ENCODE peak calls at places on chromosomes 7 and 10, in five cellular contexts. Z is posterior vena cava; P is T-helper 17 cell; B is GM18507; E is CD4-positive, alpha-beta T cell. L is an unnamed sample.
A peak's percentile ranks its signal among the peaks of the same experiment; 100 is the strongest.

GRCh38 chr10:60388709-60389241 is 900 bp downstream of the ANK3 start:
- DNase-seq in Z (no peak), P (no peak), B (no peak), E (no peak), L (no peak)

GRCh38 chr7:69826283-69826682 is 228.0 kb downstream of the AUTS2 start:
- DNase-seq in Z (no peak), P (no peak), B (no peak), E (no peak), L (no peak)

GRCh38 chr7:106717997-106718871 is 57.3 kb upstream of the CCDC71L start:
- DNase-seq in Z (no peak), P (no peak), B (no peak), E (peak; percentile 30), L (no peak)

GRCh38 chr7:16638282-16639265 is 7.0 kb downstream of the ANKMY2 start:
- DNase-seq in Z (no peak), P (no peak), B (no peak), E (no peak), L (no peak)

GRCh38 chr7:34156336-34156735 is 251.0 kb downstream of the BMPER start:
- DNase-seq in Z (no peak), P (no peak), B (no peak), E (no peak), L (no peak)

GRCh38 chr7:100091411-100092181 is 2.8 kb downstream of the COPS6 start:
- DNase-seq in Z (no peak), P (no peak), B (no peak), E (no peak), L (no peak)

GRCh38 chr7:98398567-98399372 is 2.1 kb downstream of the BAIAP2L1 start:
- DNase-seq in Z (no peak), P (no peak), B (no peak), E (no peak), L (no peak)

GRCh38 chr7:121420976-121421375 is 24.9 kb upstream of the FAM3C start:
- DNase-seq in Z (no peak), P (no peak), B (no peak), E (no peak), L (no peak)

GRCh38 chr10:78520737-78521430 is 487.2 kb downstream of the RPS24 start:
- DNase-seq in Z (no peak), P (no peak), B (no peak), E (no peak), L (no peak)

GRCh38 chr10:60139798-60140566 is 233.6 kb upstream of the CCDC6 start:
- DNase-seq in Z (no peak), P (no peak), B (no peak), E (no peak), L (no peak)

GRCh38 chr7:107687656-107688055 is 27.0 kb downstream of the SLC26A4 start:
- DNase-seq in Z (no peak), P (no peak), B (no peak), E (no peak), L (no peak)

GRCh38 chr7:128352138-128352537 is 8.4 kb upstream of the RBM28 start:
- DNase-seq in Z (peak; percentile 91), P (no peak), B (no peak), E (peak; percentile 9), L (no peak)

GRCh38 chr7:28083159-28083997 is 97.2 kb downstream of the JAZF1 start:
- DNase-seq in Z (no peak), P (no peak), B (no peak), E (no peak), L (no peak)

GRCh38 chr7:116356979-116357378 is 142.6 kb upstream of the CAV2 start:
- DNase-seq in Z (no peak), P (no peak), B (no peak), E (no peak), L (no peak)

GRCh38 chr10:29146736-29147135 is 142.1 kb upstream of the LYZL1 start:
- DNase-seq in Z (no peak), P (no peak), B (no peak), E (no peak), L (no peak)

GRCh38 chr7:6160191-6160623 is 112.2 kb downstream of the CYTH3 start:
- DNase-seq in Z (peak; percentile 88), P (no peak), B (no peak), E (no peak), L (no peak)

GRCh38 chr10:22665329-22665728 is 49.0 kb downstream of the PIP4K2A start:
- DNase-seq in Z (no peak), P (no peak), B (no peak), E (no peak), L (no peak)

GRCh38 chr10:43437141-43437860 is 390 bp downstream of the ZNF487 start:
- DNase-seq in Z (no peak), P (no peak), B (no peak), E (no peak), L (no peak)

GRCh38 chr7:77409739-77410545 is 6.2 kb downstream of the GSAP start:
- DNase-seq in Z (no peak), P (no peak), B (no peak), E (no peak), L (no peak)

GRCh38 chr10:6163364-6164270 is 39.1 kb upstream of the PFKFB3 start:
- DNase-seq in Z (peak; percentile 97), P (peak; percentile 97), B (peak; percentile 87), E (peak; percentile 90), L (peak; percentile 86)

GRCh38 chr7:117808273-117808868 is 64.9 kb downstream of the CTTNBP2 start:
- DNase-seq in Z (peak; percentile 87), P (no peak), B (no peak), E (no peak), L (no peak)

GRCh38 chr7:20374391-20374790 is 43.7 kb downstream of the ITGB8 start:
- DNase-seq in Z (no peak), P (no peak), B (no peak), E (no peak), L (no peak)

GRCh38 chr10:10313099-10313875 is 704.4 kb upstream of the CELF2 start:
- DNase-seq in Z (no peak), P (no peak), B (no peak), E (no peak), L (no peak)

GRCh38 chr10:44010873-44011602 is 362.4 kb upstream of the ZNF32 start:
- DNase-seq in Z (no peak), P (no peak), B (peak; percentile 28), E (no peak), L (no peak)

GRCh38 chr10:81270051-81270450 is 604.9 kb upstream of the NRG3 start:
- DNase-seq in Z (no peak), P (no peak), B (no peak), E (no peak), L (no peak)

GRCh38 chr7:1531979-1532455 is 1.5 kb downstream of the MAFK start:
- DNase-seq in Z (no peak), P (peak; percentile 11), B (no peak), E (no peak), L (no peak)

GRCh38 chr10:123621492-123621891 is 44.7 kb upstream of the GPR26 start:
- DNase-seq in Z (no peak), P (no peak), B (no peak), E (no peak), L (no peak)

L was measured in effector CD8-positive, alpha-beta T cell.